ENCODE peak calls at places on chromosomes 4 and X, in ten cellular contexts. B is right atrium auricular region, C is adrenal gland, H is hepatocyte, J is A673, R is transverse colon, F is Peyer's patch, Z is sigmoid colon, O is thoracic aorta, G is gastrocnemius medialis. U is an unnamed sample.
A peak's percentile ranks its signal among the peaks of the same experiment; 100 is the strongest.

GRCh38 chrX:66176134-66176533 is 12.1 kb downstream of the HEPH start:
- DNase-seq in Z (no peak), B (no peak), R (no peak), G (no peak), H (no peak), O (no peak), F (no peak), J (no peak), C (no peak), U (no peak)

GRCh38 chrX:70007946-70008345 is 41.8 kb downstream of the AWAT2 start:
- DNase-seq in F (no peak), Z (no peak), G (no peak), B (no peak), J (no peak), C (no peak), R (no peak), O (no peak), H (no peak), U (no peak)

GRCh38 chrX:9349572-9350259 is 115.1 kb upstream of the TBL1X start:
- DNase-seq in R (no peak), C (no peak), J (no peak), H (no peak), F (no peak), O (no peak), Z (no peak), G (no peak), B (no peak), U (no peak)

GRCh38 chr4:164467493-164467892 is 286.4 kb upstream of the SMIM31 start:
- DNase-seq in R (no peak), O (no peak), J (no peak), Z (no peak), F (no peak), C (no peak), H (no peak), B (no peak), G (no peak), U (no peak)

GRCh38 chr4:19936471-19936870 is 315.2 kb upstream of the SLIT2 start:
- DNase-seq in R (no peak), B (no peak), H (no peak), C (no peak), G (no peak), O (no peak), Z (no peak), J (no peak), F (no peak), U (no peak)

GRCh38 chr4:54961357-54961975 is 163.9 kb downstream of the KDR start:
- DNase-seq in C (no peak), J (peak; percentile 30), R (no peak), F (no peak), B (no peak), G (no peak), Z (no peak), O (no peak), H (peak; percentile 44), U (no peak)

GRCh38 chr4:128686032-128686465 is 123.5 kb upstream of the JADE1 start:
- DNase-seq in C (no peak), R (no peak), B (no peak), J (no peak), F (no peak), O (no peak), Z (no peak), G (no peak), H (no peak), U (no peak)

GRCh38 chr4:86543560-86544312 is 50.4 kb upstream of the PTPN13 start:
- DNase-seq in O (no peak), F (no peak), C (no peak), B (no peak), R (no peak), G (no peak), H (no peak), Z (no peak), J (peak; percentile 60), U (no peak)

GRCh38 chr4:86034616-86035015 is 325.2 kb downstream of the MAPK10 start:
- DNase-seq in G (no peak), O (no peak), R (no peak), F (no peak), B (no peak), Z (no peak), H (no peak), C (no peak), J (no peak), U (no peak)

GRCh38 chr4:150570862-150571261 is 11.1 kb upstream of the MAB21L2 start:
- DNase-seq in R (no peak), Z (no peak), J (peak; percentile 26), H (no peak), O (no peak), B (no peak), C (no peak), F (no peak), G (no peak), U (no peak)

GRCh38 chr4:10198365-10198764 is 81.8 kb upstream of the WDR1 start:
- DNase-seq in R (no peak), C (no peak), F (no peak), O (no peak), Z (no peak), H (no peak), G (no peak), B (no peak), J (no peak), U (no peak)

DNA sequence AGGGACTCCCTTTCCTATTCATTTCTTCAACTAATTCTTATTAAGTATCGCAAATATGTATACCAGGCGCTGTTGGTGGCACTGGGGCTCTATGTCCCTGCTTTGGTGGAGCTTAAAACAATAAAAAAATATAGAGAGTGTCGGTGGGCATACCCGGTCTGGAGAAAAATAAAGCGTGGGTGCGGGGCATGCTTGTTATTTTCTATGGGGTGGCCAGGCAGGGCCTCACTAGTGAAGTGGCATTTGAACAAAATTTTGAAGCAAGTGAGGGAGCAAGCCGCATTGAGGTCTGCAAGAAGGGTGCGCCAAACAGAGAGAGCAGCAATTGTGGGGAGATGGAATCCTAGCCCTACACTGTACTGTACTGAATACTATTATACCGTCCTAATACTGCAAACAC is 565 bp upstream of the IDS start:
- DNase-seq in G (no peak), R (no peak), H (no peak), F (no peak), C (no peak), B (no peak), J (no peak), Z (no peak), O (no peak), U (no peak)
- H3K4me3 ChIP-seq in G (peak overlapping the region; percentile 79), R (no peak overlapping the region), H (no peak overlapping the region), F (no peak overlapping the region), C (no peak overlapping the region), B (peak overlapping the region; percentile 65), J (peak overlapping the region; percentile 54), Z (no peak overlapping the region), O (peak overlapping the region; percentile 80), U (no peak overlapping the region)

GRCh38 chrX:33336783-33337182 is 125.4 kb upstream of the DMD start:
- DNase-seq in J (peak; percentile 25), C (peak; percentile 15), F (peak; percentile 47), B (no peak), O (no peak), Z (no peak), H (peak; percentile 58), G (no peak), R (no peak), U (peak; percentile 43)
- TF ChIP-seq CTCF in J (peak; percentile 60), C (peak; percentile 50), F (peak; percentile 45), B (peak; percentile 29), O (peak; percentile 29), Z (peak; percentile 18), H (peak; percentile 76), G (peak; percentile 38), R (no peak), U (peak; percentile 47)

GRCh38 chrX:153728095-153728494 is 3.4 kb downstream of the ABCD1 start:
- DNase-seq in F (no peak), J (no peak), O (no peak), C (no peak), G (no peak), H (no peak), Z (no peak), B (no peak), R (no peak), U (no peak)

GRCh38 chrX:153726286-153727107 is 1.8 kb downstream of the ABCD1 start:
- DNase-seq in F (peak; percentile 87), G (peak; percentile 83), Z (peak; percentile 82), C (peak; percentile 88), J (peak; percentile 19), B (peak; percentile 69), O (no peak), R (peak; percentile 71), H (peak; percentile 63), U (peak; percentile 90)

GRCh38 chrX:153725832-153726285 is 1.2 kb downstream of the ABCD1 start:
- DNase-seq in B (no peak), O (no peak), J (no peak), R (no peak), C (no peak), Z (no peak), H (no peak), G (peak; percentile 39), F (no peak), U (no peak)

GRCh38 chrX:153728951-153729631 is 4.4 kb downstream of the ABCD1 start:
- DNase-seq in Z (no peak), F (no peak), G (no peak), B (no peak), H (no peak), O (no peak), R (no peak), J (no peak), C (no peak), U (no peak)

GRCh38 chrX:153727108-153727931 is 2.7 kb downstream of the ABCD1 start:
- DNase-seq in Z (peak; percentile 89), F (no peak), O (no peak), C (peak; percentile 81), R (peak; percentile 63), B (no peak), H (no peak), G (peak; percentile 88), J (no peak), U (no peak)
- H3K9me3 ChIP-seq in Z (no peaks in the 10 kb centered on the region), F (no peaks in the 10 kb centered on the region), O (no peaks in the 10 kb centered on the region), C (no peaks in the 10 kb centered on the region), R (no peaks in the 10 kb centered on the region), B (peaks cover 15% of the 10 kb centered on the region), H (no peaks in the 10 kb centered on the region), G (no peaks in the 10 kb centered on the region), J (no peaks in the 10 kb centered on the region), U (no peaks in the 10 kb centered on the region)

GRCh38 chr4:82900016-82900334 is 560 bp upstream of the THAP9 start:
- DNase-seq in F (no peak), B (no peak), O (no peak), R (no peak), G (no peak), J (no peak), H (peak; percentile 40), Z (peak; percentile 65), C (no peak), U (no peak)

GRCh38 chr4:82899339-82899738 is 1.2 kb upstream of the THAP9 start:
- DNase-seq in F (no peak), J (no peak), H (no peak), G (no peak), R (no peak), B (no peak), O (no peak), Z (no peak), C (no peak), U (no peak)

GRCh38 chr4:82893942-82894341 is 3.0 kb upstream of the SEC31A start:
- DNase-seq in R (no peak), J (no peak), B (no peak), C (no peak), F (no peak), H (peak; percentile 10), Z (no peak), G (no peak), O (no peak), U (no peak)

GRCh38 chr4:82898322-82899243 is 2.0 kb upstream of the THAP9 start:
- DNase-seq in Z (no peak), B (no peak), G (peak; percentile 15), O (peak; percentile 14), R (no peak), J (no peak), H (peak; percentile 61), F (no peak), C (peak; percentile 41), U (no peak)

GRCh38 chr4:82896755-82897154 is 3.8 kb upstream of the THAP9 start:
- DNase-seq in F (no peak), R (no peak), O (no peak), J (no peak), B (no peak), Z (no peak), H (no peak), G (no peak), C (no peak), U (no peak)
- H3K4me3 ChIP-seq in F (no peak overlapping the region), R (no peak overlapping the region), O (no peak overlapping the region), J (no peak overlapping the region), B (no peak overlapping the region), Z (no peak overlapping the region), H (no peak overlapping the region), G (no peak overlapping the region), C (no peak overlapping the region), U (no peak overlapping the region)